ENCODE peak calls at places on chromosomes 13 and 19, in nine cellular contexts. C, V, J, M, U, I, X, T and R are unnamed samples.

GRCh38 chr13:20489185-20489820 is 36.4 kb downstream of the CRYL1 start:
- DNase-seq in M (peak), J (no peak), U (no peak), X (no peak), V (no peak), I (no peak), T (no peak), C (no peak), R (no peak)

GRCh38 chr13:93227280-93227905 is 786 bp downstream of the GPC6 start:
- DNase-seq in I (peak), V (no peak), X (no peak), U (peak), J (no peak), M (no peak), C (peak), T (no peak), R (no peak)

GRCh38 chr19:45508931-45509691 is 1.8 kb downstream of the VASP start:
- DNase-seq in X (peak), J (peak), V (peak), M (no peak), I (peak), T (no peak), U (peak), C (peak), R (peak)

GRCh38 chr13:48859168-48860105 is 116.3 kb upstream of the FNDC3A start:
- DNase-seq in V (no peak), J (no peak), X (no peak), T (no peak), I (no peak), C (no peak), U (peak), M (no peak), R (no peak)

GRCh38 chr19:18848860-18849661 is 17.3 kb downstream of the UPF1 start:
- DNase-seq in X (peak), J (peak), C (peak), M (no peak), V (no peak), U (no peak), I (peak), T (no peak), R (peak)

GRCh38 chr13:20902438-20903163 is at the start of gene XPO4:
- DNase-seq in C (peak), X (peak), M (peak), J (peak), V (no peak), U (peak), T (no peak), I (peak), R (peak)

GRCh38 chr13:113220141-113220598 is 10.8 kb downstream of the CUL4A start:
- DNase-seq in T (no peak), M (no peak), I (no peak), X (no peak), U (peak), C (no peak), J (no peak), V (no peak), R (no peak)

GRCh38 chr13:113584205-113584869 is at the start of gene TFDP1:
- DNase-seq in J (peak), U (peak), C (peak), X (no peak), I (peak), V (peak), T (peak), M (peak), R (peak)

GRCh38 chr13:50801087-50801931 is 42.2 kb downstream of the DLEU7 start:
- DNase-seq in T (no peak), J (peak), X (peak), V (peak), M (peak), C (peak), I (no peak), U (peak), R (no peak)

GRCh38 chr19:37218592-37218935 is 550 bp downstream of the ZNF383 start:
- DNase-seq in M (no peak), T (no peak), X (no peak), C (peak), V (peak), I (no peak), J (no peak), U (no peak), R (no peak)

GRCh38 chr13:42883771-42884170 is 102.4 kb downstream of the FAM216B start:
- DNase-seq in M (peak), X (no peak), U (no peak), J (peak), I (no peak), V (no peak), C (peak), T (no peak), R (no peak)

GRCh38 chr19:46076031-46076880 is 35.5 kb upstream of the IGFL4 start:
- DNase-seq in X (no peak), I (no peak), M (no peak), V (no peak), J (no peak), U (peak), C (no peak), T (no peak), R (no peak)

GRCh38 chr19:13002389-13002898 is 7.2 kb downstream of the NFIX start:
- DNase-seq in T (no peak), J (no peak), X (peak), U (no peak), I (peak), M (no peak), C (peak), V (no peak), R (no peak)

GRCh38 chr13:74978596-74978995 is 503.4 kb downstream of the TBC1D4 start:
- DNase-seq in J (no peak), U (peak), I (no peak), V (no peak), T (no peak), C (no peak), M (no peak), X (no peak), R (no peak)

GRCh38 chr19:54391589-54392061 is 23.6 kb upstream of the TTYH1 start:
- DNase-seq in X (no peak), T (no peak), J (no peak), V (no peak), M (no peak), C (no peak), I (no peak), U (peak), R (no peak)

GRCh38 chr13:66210677-66211076 is 1019.5 kb downstream of the PCDH9 start:
- DNase-seq in M (peak), T (no peak), C (no peak), J (peak), U (no peak), V (no peak), X (no peak), I (no peak), R (no peak)

GRCh38 chr19:4554717-4555116 is 4.8 kb downstream of the SEMA6B start:
- DNase-seq in V (no peak), X (no peak), M (no peak), U (no peak), C (no peak), T (no peak), J (no peak), I (no peak), R (no peak)

GRCh38 chr19:18117364-18117691 is 19.8 kb downstream of the MAST3 start:
- DNase-seq in C (no peak), M (no peak), J (no peak), V (no peak), I (no peak), X (no peak), U (no peak), T (no peak), R (no peak)

GRCh38 chr13:38872693-38873092 is 117.9 kb downstream of the STOML3 start:
- DNase-seq in T (no peak), J (peak), X (no peak), U (peak), V (no peak), I (peak), M (peak), C (peak), R (no peak)

GRCh38 chr19:55189424-55189823 is 9.3 kb upstream of the SYT5 start:
- DNase-seq in U (no peak), C (no peak), J (peak), T (no peak), I (peak), V (no peak), X (peak), M (peak), R (no peak)

GRCh38 chr19:14450168-14450874 is 17.2 kb downstream of the PKN1 start:
- DNase-seq in X (no peak), M (peak), V (no peak), T (no peak), U (peak), J (peak), I (no peak), C (peak), R (no peak)

GRCh38 chr13:79085021-79085420 is 321.0 kb downstream of the RBM26 start:
- DNase-seq in C (no peak), J (no peak), V (no peak), M (no peak), I (no peak), T (no peak), X (no peak), U (no peak), R (no peak)

GRCh38 chr19:2151339-2152229 is at the start of gene AP3D1:
- DNase-seq in C (peak), M (peak), V (peak), U (peak), X (peak), T (peak), I (peak), J (peak), R (peak)

GRCh38 chr19:41376241-41376997 is at the start of gene TMEM91:
- DNase-seq in T (no peak), X (no peak), M (no peak), J (peak), C (peak), I (peak), V (no peak), U (peak), R (peak)

GRCh38 chr19:41377977-41378707 is 1.8 kb downstream of the TMEM91 start:
- DNase-seq in C (peak), M (no peak), X (no peak), U (peak), I (no peak), J (no peak), T (no peak), V (no peak), R (no peak)

GRCh38 chr19:41371541-41371940 is 4.8 kb upstream of the TMEM91 start:
- DNase-seq in T (no peak), U (no peak), V (no peak), X (no peak), C (no peak), I (no peak), M (no peak), J (no peak), R (no peak)

GRCh38 chr19:41376998-41377365 is 649 bp downstream of the TMEM91 start:
- DNase-seq in V (no peak), X (no peak), I (no peak), T (no peak), U (no peak), M (no peak), C (no peak), J (no peak), R (no peak)

GRCh38 chr19:41373993-41374392 is 2.3 kb upstream of the TMEM91 start:
- DNase-seq in M (no peak), V (no peak), U (no peak), X (no peak), T (no peak), J (peak), I (peak), C (peak), R (no peak)
- TF ChIP-seq POLR2AphosphoS5 in M (no peak), V (no peak), U (no peak), X (peak), T (no peak), J (no peak), I (peak), C (peak), R (peak)

DNA sequence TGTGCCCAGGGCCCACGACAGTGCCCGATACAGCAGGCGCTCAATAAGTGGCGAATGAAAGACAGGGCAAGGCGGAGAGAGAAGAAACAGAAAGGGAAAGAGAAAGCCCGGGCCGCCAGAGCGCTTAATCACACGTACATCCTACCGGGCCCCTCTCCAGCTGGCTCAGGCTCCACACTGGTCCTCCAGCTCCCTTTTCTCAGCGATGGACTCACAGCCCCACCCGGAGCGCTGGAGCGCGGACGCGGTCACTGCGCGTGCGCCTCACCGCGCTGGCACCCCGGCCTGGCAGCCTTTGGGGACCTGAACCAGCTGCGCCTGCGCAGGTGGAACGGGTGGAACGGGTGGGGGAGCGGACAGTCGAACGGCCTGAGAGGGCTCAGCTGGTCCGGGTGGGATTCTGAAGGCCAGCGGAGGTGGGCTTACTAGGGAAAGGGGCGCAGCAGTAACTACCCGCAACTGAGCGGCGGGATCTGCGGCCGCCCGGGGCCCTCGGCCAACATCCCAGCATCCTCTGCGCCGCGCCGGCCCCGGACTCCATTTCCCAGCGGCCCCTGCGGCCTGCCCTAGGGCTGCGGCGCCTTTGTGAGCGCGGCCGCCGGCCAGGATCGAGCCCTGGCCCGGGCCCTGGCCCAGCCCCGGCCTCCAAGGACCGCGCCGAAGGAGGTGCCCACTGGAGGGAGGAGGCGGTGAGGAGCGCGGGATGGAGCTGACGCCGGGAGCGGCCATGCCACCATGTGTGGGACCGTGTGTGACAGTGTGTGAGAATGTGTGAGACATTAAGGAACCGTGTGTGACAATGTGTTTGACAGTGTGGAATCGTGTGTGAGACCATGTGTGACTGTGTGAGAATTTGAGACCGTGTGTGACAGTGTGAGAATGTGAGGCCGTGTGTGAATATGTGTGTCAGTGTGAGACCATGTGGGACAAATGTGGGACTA is at the start of gene ZNF583:
- DNase-seq in T (no peak), X (peak), U (peak), V (peak), J (peak), C (peak), M (no peak), I (peak), R (peak)
- H3K27ac ChIP-seq in T (peak), X (peak), U (no peak), V (peak), J (peak), C (peak), M (no peak), I (peak), R (peak)

DNA sequence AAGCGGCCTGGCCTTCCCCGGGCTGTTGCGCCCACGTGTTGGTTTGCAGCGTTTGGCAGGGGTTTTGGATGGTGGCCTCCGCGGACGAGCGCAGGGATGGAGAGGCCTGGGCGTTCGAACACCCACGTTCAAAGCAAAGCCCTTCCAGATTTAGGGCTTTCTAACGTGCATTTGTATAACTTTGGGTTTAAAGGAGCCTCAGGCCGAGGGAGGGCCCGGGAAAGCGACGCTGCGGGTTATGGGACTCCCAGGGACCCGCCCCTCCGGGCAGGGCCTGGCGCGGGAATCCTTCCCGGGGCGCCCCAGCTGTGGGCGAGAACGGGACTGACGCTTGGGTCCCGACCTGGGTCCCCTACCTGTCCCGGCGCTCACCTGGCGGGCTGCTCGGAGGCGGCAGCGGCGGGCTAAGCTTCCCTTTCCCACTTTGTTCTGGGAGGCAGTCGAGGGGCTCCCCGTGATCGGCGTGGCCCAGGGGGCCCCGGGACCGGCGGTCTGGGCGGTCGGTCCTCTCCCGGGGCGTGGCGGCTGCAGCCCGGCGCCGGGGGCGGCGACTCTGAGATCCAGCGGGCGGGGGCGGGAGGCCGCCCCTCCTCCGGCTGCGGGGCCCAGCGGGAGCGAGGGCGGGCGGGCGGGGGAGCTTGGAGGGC is at the start of gene FBXO17:
- DNase-seq in I (peak), X (no peak), J (peak), U (peak), C (peak), T (no peak), V (no peak), M (no peak), R (no peak)
- TF ChIP-seq POLR2AphosphoS5 in I (peak), X (peak), J (peak), U (peak), C (peak), T (no peak), V (no peak), M (peak), R (peak)

GRCh38 chr19:33324628-33325027 is 22.3 kb upstream of the CEBPA start:
- DNase-seq in I (no peak), C (no peak), V (no peak), X (no peak), J (no peak), M (no peak), U (no peak), T (no peak), R (no peak)

GRCh38 chr19:33316521-33317284 is 14.4 kb upstream of the CEBPA start:
- DNase-seq in U (no peak), I (no peak), M (no peak), V (no peak), C (no peak), J (no peak), T (no peak), X (no peak), R (no peak)

GRCh38 chr19:33323093-33323820 is 20.9 kb upstream of the CEBPA start:
- DNase-seq in T (no peak), U (no peak), M (no peak), V (no peak), C (no peak), I (no peak), X (no peak), J (no peak), R (no peak)

GRCh38 chr19:33317522-33317921 is 15.2 kb upstream of the CEBPA start:
- DNase-seq in X (no peak), C (no peak), U (no peak), I (no peak), V (no peak), T (no peak), J (no peak), M (no peak), R (no peak)

GRCh38 chr19:33320636-33321035 is 18.3 kb upstream of the CEBPA start:
- DNase-seq in T (no peak), V (no peak), C (no peak), X (no peak), J (no peak), M (no peak), U (no peak), I (no peak), R (no peak)
- H3K27ac ChIP-seq in T (no peak), V (no peak), C (no peak), X (no peak), J (no peak), M (no peak), U (no peak), I (no peak), R (no peak)